ENCODE peak calls at places on chromosomes 16 and 17, in eight cellular contexts. R is lower lobe of right lung; K is esophagus muscularis mucosa; M is effector memory CD4-positive, alpha-beta T cell; F is GM23338; A is pancreas; E is uterus; W is esophagus squamous epithelium. B is an unnamed sample.

GRCh38 chr17:8131844-8132441 is 8.0 kb upstream of the HES7 start:
- DNase-seq in F (no peak), W (no peak), R (no peak), E (no peak), A (no peak), K (no peak), M (no peak), B (no peak)

GRCh38 chr16:80717611-80718010 is 86.8 kb downstream of the CDYL2 start:
- DNase-seq in E (no peak), K (no peak), R (no peak), F (no peak), W (no peak), M (no peak), A (peak; percentile 18), B (no peak)

GRCh38 chr17:66904760-66905637 is 59.5 kb upstream of the CACNG4 start:
- DNase-seq in E (peak; percentile 36), M (no peak), A (peak; percentile 42), W (no peak), F (no peak), R (no peak), K (no peak), B (no peak)

GRCh38 chr17:41492771-41493170 is 3.1 kb upstream of the KRT36 start:
- DNase-seq in E (peak; percentile 46), K (no peak), R (no peak), M (no peak), F (no peak), A (no peak), W (no peak), B (no peak)

GRCh38 chr17:54968954-54969400 is 412 bp downstream of the STXBP4 start:
- DNase-seq in W (no peak), F (no peak), M (no peak), R (no peak), K (no peak), E (no peak), A (peak; percentile 22), B (no peak)

GRCh38 chr17:57408064-57408811 is 151.9 kb downstream of the MSI2 start:
- DNase-seq in W (no peak), K (no peak), E (no peak), F (peak; percentile 64), M (no peak), R (peak; percentile 53), A (no peak), B (peak; percentile 6)

GRCh38 chr17:14228903-14229302 is 7.8 kb downstream of the CDRT15 start:
- DNase-seq in E (no peak), M (no peak), K (no peak), F (no peak), R (no peak), A (no peak), W (no peak), B (no peak)

GRCh38 chr17:62652251-62653001 is 25.0 kb downstream of the MRC2 start:
- DNase-seq in W (no peak), M (no peak), E (no peak), F (peak; percentile 64), A (peak; percentile 71), K (no peak), R (peak; percentile 83), B (no peak)

GRCh38 chr16:51053805-51054204 is 97.3 kb downstream of the SALL1 start:
- DNase-seq in F (no peak), R (no peak), A (no peak), M (no peak), K (no peak), W (no peak), E (no peak), B (no peak)

GRCh38 chr16:84088695-84089395 is 27.9 kb downstream of the MBTPS1 start:
- DNase-seq in W (no peak), A (no peak), M (peak; percentile 27), K (no peak), F (no peak), R (no peak), E (no peak), B (peak; percentile 28)

GRCh38 chr17:29169806-29170591 is 10.2 kb downstream of the MYO18A start:
- DNase-seq in F (no peak), R (no peak), W (no peak), M (no peak), K (no peak), A (no peak), E (no peak), B (no peak)

GRCh38 chr16:17512636-17513220 is 42.0 kb upstream of the XYLT1 start:
- DNase-seq in F (no peak), R (no peak), M (no peak), K (no peak), W (no peak), E (no peak), A (no peak), B (no peak)

GRCh38 chr16:10169031-10169430 is 13.2 kb downstream of the GRIN2A start:
- DNase-seq in K (no peak), F (no peak), M (no peak), R (no peak), W (no peak), E (no peak), A (no peak), B (no peak)

GRCh38 chr16:56824335-56824734 is 40.7 kb upstream of the SLC12A3 start:
- DNase-seq in A (no peak), F (peak; percentile 23), E (no peak), K (no peak), R (peak; percentile 59), W (no peak), M (no peak), B (no peak)

GRCh38 chr16:57412584-57412983 is 8.0 kb downstream of the CCL17 start:
- DNase-seq in W (no peak), A (no peak), R (no peak), E (no peak), M (no peak), F (no peak), K (no peak), B (no peak)

GRCh38 chr16:64629622-64630021 is 492.2 kb downstream of the CDH11 start:
- DNase-seq in E (no peak), W (no peak), R (no peak), K (no peak), M (no peak), F (no peak), A (no peak), B (no peak)

GRCh38 chr16:66832661-66833305 is 2.0 kb upstream of the NAE1 start:
- DNase-seq in K (no peak), F (no peak), R (no peak), W (no peak), E (no peak), M (no peak), A (no peak), B (no peak)

GRCh38 chr16:11632455-11632921 is 35.8 kb upstream of the SNN start:
- DNase-seq in E (peak; percentile 71), W (no peak), F (no peak), K (no peak), M (no peak), A (no peak), R (peak; percentile 75), B (no peak)
- H3K4me3 ChIP-seq in E (no peak overlapping the region), W (no peak overlapping the region), F (no peak overlapping the region), K (no peak overlapping the region), M (no peak overlapping the region), A (no peak overlapping the region), R (no peak overlapping the region), B (no peak overlapping the region)

GRCh38 chr16:22346463-22346862 is 28.0 kb downstream of the CDR2 start:
- DNase-seq in F (no peak), E (no peak), W (no peak), A (no peak), K (no peak), R (peak; percentile 50), M (no peak), B (no peak)

GRCh38 chr16:22352119-22352518 is 22.3 kb downstream of the CDR2 start:
- DNase-seq in M (no peak), E (no peak), K (no peak), F (no peak), W (no peak), R (no peak), A (no peak), B (no peak)

GRCh38 chr16:22348296-22348695 is 26.1 kb downstream of the CDR2 start:
- DNase-seq in R (no peak), E (no peak), K (no peak), M (no peak), F (no peak), W (no peak), A (no peak), B (no peak)

GRCh38 chr16:22342082-22342481 is 32.3 kb downstream of the CDR2 start:
- DNase-seq in M (no peak), K (no peak), W (no peak), E (no peak), R (no peak), F (no peak), A (no peak), B (no peak)

DNA sequence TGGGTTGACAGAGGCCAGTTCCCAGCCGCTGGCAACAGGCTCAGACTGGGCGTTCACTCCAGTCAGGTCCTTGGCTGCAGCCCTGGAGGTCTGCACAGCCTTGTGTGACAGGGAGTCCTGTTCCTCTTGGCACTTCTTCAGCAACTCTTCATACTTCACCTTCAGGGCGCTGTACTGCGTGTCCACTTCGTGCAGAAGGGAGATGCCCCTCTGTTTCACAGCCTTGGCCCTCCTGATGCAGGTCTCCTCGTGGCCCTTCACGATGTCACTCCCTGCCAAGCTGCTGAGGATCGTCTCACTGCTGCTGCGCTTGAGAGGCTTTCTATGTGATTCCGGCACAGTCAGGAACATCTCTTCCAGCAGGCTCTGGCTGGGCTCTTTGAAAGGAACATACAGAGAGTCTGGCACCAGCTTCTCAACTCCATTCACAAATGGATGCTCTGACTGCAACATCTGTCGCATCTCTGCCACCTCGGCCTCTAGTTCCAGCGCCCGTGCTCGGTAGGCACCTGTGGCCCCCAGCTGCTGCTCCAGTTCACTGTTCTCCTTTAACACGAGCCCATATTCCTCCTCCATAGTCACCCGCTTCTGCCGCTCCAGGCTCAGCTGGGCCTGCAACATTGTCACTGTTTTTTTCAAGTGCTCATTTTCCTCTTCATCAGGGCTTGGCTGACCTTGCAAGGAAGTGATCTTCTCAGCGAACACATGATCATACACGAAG is 27.2 kb downstream of the CDR2 start:
- DNase-seq in M (no peak), F (no peak), K (no peak), A (no peak), W (no peak), R (no peak), E (no peak), B (no peak)
- H3K27ac ChIP-seq in M (no peak overlapping the region), F (peak overlapping the region; percentile 29), K (peak overlapping the region; percentile 64), A (no peak overlapping the region), W (no peak overlapping the region), R (peak overlapping the region; percentile 14), E (no peak overlapping the region), B (no peak overlapping the region)

GRCh38 chr17:79226037-79226436 is 151.4 kb downstream of the ENGASE start:
- DNase-seq in F (no peak), A (no peak), W (no peak), E (no peak), K (no peak), R (no peak), M (no peak), B (no peak)
- H3K4me3 ChIP-seq in F (no peak overlapping the region), A (no peak overlapping the region), W (no peak overlapping the region), E (no peak overlapping the region), K (no peak overlapping the region), R (no peak overlapping the region), M (no peak overlapping the region), B (no peak overlapping the region)

DNA sequence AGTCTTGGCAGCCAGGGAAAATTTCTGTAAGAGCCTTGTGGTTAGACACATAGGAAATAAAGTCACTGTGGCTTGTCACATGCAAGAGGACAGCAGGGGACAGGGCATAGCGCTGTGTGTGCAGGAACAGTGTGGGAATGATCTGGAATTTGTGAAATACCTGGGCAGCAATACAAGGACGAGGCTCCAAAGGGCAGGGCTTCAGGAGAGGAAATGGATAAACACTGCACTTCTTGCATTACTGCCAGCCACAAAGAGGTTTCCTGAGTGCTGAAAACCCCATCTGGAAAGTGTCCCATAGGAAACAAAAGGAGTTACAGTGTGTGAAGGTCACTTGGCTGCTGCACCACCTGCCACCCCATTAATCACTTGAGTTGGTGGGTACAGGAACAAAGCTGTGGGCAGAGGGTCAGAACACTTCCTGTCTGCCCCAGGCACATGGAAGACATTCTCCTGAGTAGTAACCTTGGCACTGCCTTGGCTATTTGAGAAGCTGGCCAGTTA is 12.1 kb upstream of the HP start:
- DNase-seq in W (no peak), K (no peak), A (peak; percentile 58), F (no peak), E (peak; percentile 35), M (no peak), R (no peak), B (no peak)
- H3K27ac ChIP-seq in W (no peak overlapping the region), K (no peak overlapping the region), A (peak overlapping the region; percentile 82), F (no peak overlapping the region), E (no peak overlapping the region), M (no peak overlapping the region), R (peak overlapping the region; percentile 21), B (no peak overlapping the region)

B was measured in CD4-positive, alpha-beta memory T cell.